ENCODE peak calls at places on chromosomes 16 and 17, in seven cellular contexts. One of them, this sample, is unnamed.
A peak's percentile ranks its signal among the peaks of the same experiment; 100 is the strongest.

GRCh38 chr16:67594256-67594915 is 32.1 kb downstream of the CTCF start:
- DNase-seq in nephron progenitor cell: no peak
- DNase-seq in astrocyte of the spinal cord: no peak
- DNase-seq in fibroblast of lung: no peak
- DNase-seq in pancreas: no peak
- DNase-seq in progenitor cell of endocrine pancreas: no peak
- DNase-seq in GM06990: no peak
- DNase-seq in this sample: no peak

GRCh38 chr16:71846443-71846842 is 667 bp downstream of the ATXN1L start:
- DNase-seq in nephron progenitor cell: peak; percentile 16
- DNase-seq in astrocyte of the spinal cord: peak; percentile 2
- DNase-seq in fibroblast of lung: peak; percentile 11
- DNase-seq in pancreas: no peak
- DNase-seq in progenitor cell of endocrine pancreas: no peak
- DNase-seq in GM06990: no peak
- DNase-seq in this sample: no peak

GRCh38 chr16:1413684-1414531 is 596 bp downstream of the UNKL start:
- DNase-seq in nephron progenitor cell: peak; percentile 75
- DNase-seq in astrocyte of the spinal cord: peak; percentile 38
- DNase-seq in fibroblast of lung: peak; percentile 38
- DNase-seq in pancreas: peak; percentile 70
- DNase-seq in progenitor cell of endocrine pancreas: peak; percentile 56
- DNase-seq in GM06990: peak; percentile 82
- DNase-seq in this sample: no peak

GRCh38 chr17:78357687-78358537 is 2.0 kb downstream of the SOCS3 start:
- DNase-seq in nephron progenitor cell: no peak
- DNase-seq in astrocyte of the spinal cord: peak; percentile 30
- DNase-seq in fibroblast of lung: no peak
- DNase-seq in pancreas: no peak
- DNase-seq in progenitor cell of endocrine pancreas: no peak
- DNase-seq in GM06990: no peak
- DNase-seq in this sample: no peak

GRCh38 chr17:73882590-73882989 is 238.3 kb upstream of the SDK2 start:
- DNase-seq in nephron progenitor cell: no peak
- DNase-seq in astrocyte of the spinal cord: no peak
- DNase-seq in fibroblast of lung: no peak
- DNase-seq in pancreas: no peak
- DNase-seq in progenitor cell of endocrine pancreas: no peak
- DNase-seq in GM06990: no peak
- DNase-seq in this sample: no peak

GRCh38 chr17:38324141-38324540 is 19.6 kb downstream of the GPR179 start:
- DNase-seq in nephron progenitor cell: no peak
- DNase-seq in astrocyte of the spinal cord: no peak
- DNase-seq in fibroblast of lung: no peak
- DNase-seq in pancreas: no peak
- DNase-seq in progenitor cell of endocrine pancreas: no peak
- DNase-seq in GM06990: no peak
- DNase-seq in this sample: no peak

GRCh38 chr17:41486316-41486715 is 3.4 kb downstream of the KRT36 start:
- DNase-seq in nephron progenitor cell: no peak
- DNase-seq in astrocyte of the spinal cord: no peak
- DNase-seq in fibroblast of lung: no peak
- DNase-seq in pancreas: no peak
- DNase-seq in progenitor cell of endocrine pancreas: no peak
- DNase-seq in GM06990: no peak
- DNase-seq in this sample: no peak

GRCh38 chr17:50218071-50218759 is 16.8 kb upstream of the COL1A1 start:
- DNase-seq in nephron progenitor cell: no peak
- DNase-seq in astrocyte of the spinal cord: peak; percentile 68
- DNase-seq in fibroblast of lung: no peak
- DNase-seq in pancreas: no peak
- DNase-seq in progenitor cell of endocrine pancreas: no peak
- DNase-seq in GM06990: no peak
- DNase-seq in this sample: no peak

GRCh38 chr17:72365857-72366415 is 245.1 kb downstream of the SOX9 start:
- DNase-seq in nephron progenitor cell: no peak
- DNase-seq in astrocyte of the spinal cord: peak; percentile 70
- DNase-seq in fibroblast of lung: peak; percentile 86
- DNase-seq in pancreas: no peak
- DNase-seq in progenitor cell of endocrine pancreas: no peak
- DNase-seq in GM06990: no peak
- DNase-seq in this sample: no peak

GRCh38 chr16:66493490-66494401 is 56.2 kb downstream of the TK2 start:
- DNase-seq in nephron progenitor cell: no peak
- DNase-seq in astrocyte of the spinal cord: no peak
- DNase-seq in fibroblast of lung: no peak
- DNase-seq in pancreas: no peak
- DNase-seq in progenitor cell of endocrine pancreas: no peak
- DNase-seq in GM06990: no peak
- DNase-seq in this sample: no peak

GRCh38 chr17:16328997-16329396 is 24.3 kb downstream of the CENPV start:
- DNase-seq in nephron progenitor cell: no peak
- DNase-seq in astrocyte of the spinal cord: peak; percentile 33
- DNase-seq in fibroblast of lung: no peak
- DNase-seq in pancreas: no peak
- DNase-seq in progenitor cell of endocrine pancreas: no peak
- DNase-seq in GM06990: no peak
- DNase-seq in this sample: no peak

GRCh38 chr17:64992325-64992802 is 64.2 kb downstream of the GNA13 start:
- DNase-seq in nephron progenitor cell: peak; percentile 13
- DNase-seq in astrocyte of the spinal cord: peak; percentile 33
- DNase-seq in fibroblast of lung: peak; percentile 71
- DNase-seq in pancreas: no peak
- DNase-seq in progenitor cell of endocrine pancreas: no peak
- DNase-seq in GM06990: no peak
- DNase-seq in this sample: no peak

GRCh38 chr17:65130829-65131228 is 6.3 kb upstream of the RGS9 start:
- DNase-seq in nephron progenitor cell: no peak
- DNase-seq in astrocyte of the spinal cord: no peak
- DNase-seq in fibroblast of lung: no peak
- DNase-seq in pancreas: no peak
- DNase-seq in progenitor cell of endocrine pancreas: no peak
- DNase-seq in GM06990: no peak
- DNase-seq in this sample: no peak

GRCh38 chr16:23552171-23552570 is 5.0 kb downstream of the EARS2 start:
- DNase-seq in nephron progenitor cell: no peak
- DNase-seq in astrocyte of the spinal cord: no peak
- DNase-seq in fibroblast of lung: no peak
- DNase-seq in pancreas: no peak
- DNase-seq in progenitor cell of endocrine pancreas: no peak
- DNase-seq in GM06990: no peak
- DNase-seq in this sample: no peak

GRCh38 chr16:84820305-84820684 is 510 bp downstream of the CRISPLD2 start:
- DNase-seq in nephron progenitor cell: no peak
- DNase-seq in astrocyte of the spinal cord: no peak
- DNase-seq in fibroblast of lung: no peak
- DNase-seq in pancreas: no peak
- DNase-seq in progenitor cell of endocrine pancreas: no peak
- DNase-seq in GM06990: no peak
- DNase-seq in this sample: no peak

GRCh38 chr17:82930043-82930923 is 90.5 kb upstream of the ZNF750 start:
- DNase-seq in nephron progenitor cell: no peak
- DNase-seq in astrocyte of the spinal cord: no peak
- DNase-seq in fibroblast of lung: no peak
- DNase-seq in pancreas: no peak
- DNase-seq in progenitor cell of endocrine pancreas: no peak
- DNase-seq in GM06990: no peak
- DNase-seq in this sample: no peak

GRCh38 chr17:35286120-35286781 is 43.4 kb downstream of the SLFN5 start:
- DNase-seq in nephron progenitor cell: no peak
- DNase-seq in astrocyte of the spinal cord: no peak
- DNase-seq in fibroblast of lung: no peak
- DNase-seq in pancreas: no peak
- DNase-seq in progenitor cell of endocrine pancreas: no peak
- DNase-seq in GM06990: peak; percentile 11
- DNase-seq in this sample: no peak

GRCh38 chr17:16282522-16282921 is 65.5 kb downstream of the PIGL start:
- DNase-seq in nephron progenitor cell: no peak
- DNase-seq in astrocyte of the spinal cord: peak; percentile 88
- DNase-seq in fibroblast of lung: peak; percentile 97
- DNase-seq in pancreas: no peak
- DNase-seq in progenitor cell of endocrine pancreas: no peak
- DNase-seq in GM06990: no peak
- DNase-seq in this sample: no peak

GRCh38 chr16:63188076-63188771 is 1152.0 kb upstream of the CDH8 start:
- DNase-seq in nephron progenitor cell: no peak
- DNase-seq in astrocyte of the spinal cord: no peak
- DNase-seq in fibroblast of lung: no peak
- DNase-seq in pancreas: no peak
- DNase-seq in progenitor cell of endocrine pancreas: no peak
- DNase-seq in GM06990: no peak
- DNase-seq in this sample: no peak

GRCh38 chr17:66369830-66370229 is 67.4 kb downstream of the PRKCA start:
- DNase-seq in nephron progenitor cell: no peak
- DNase-seq in astrocyte of the spinal cord: no peak
- DNase-seq in fibroblast of lung: no peak
- DNase-seq in pancreas: no peak
- DNase-seq in progenitor cell of endocrine pancreas: no peak
- DNase-seq in GM06990: no peak
- DNase-seq in this sample: no peak

GRCh38 chr17:59361916-59362810 is 30.7 kb downstream of the YPEL2 start:
- DNase-seq in nephron progenitor cell: no peak
- DNase-seq in astrocyte of the spinal cord: peak; percentile 96
- DNase-seq in fibroblast of lung: peak; percentile 98
- DNase-seq in pancreas: no peak
- DNase-seq in progenitor cell of endocrine pancreas: no peak
- DNase-seq in GM06990: peak; percentile 38
- DNase-seq in this sample: peak; percentile 82

GRCh38 chr16:48284772-48285409 is 37.6 kb upstream of the ABCC11 start:
- DNase-seq in nephron progenitor cell: no peak
- DNase-seq in astrocyte of the spinal cord: no peak
- DNase-seq in fibroblast of lung: peak; percentile 19
- DNase-seq in pancreas: no peak
- DNase-seq in progenitor cell of endocrine pancreas: no peak
- DNase-seq in GM06990: no peak
- DNase-seq in this sample: no peak

GRCh38 chr16:66107661-66108060 is 258.8 kb upstream of the CDH5 start:
- DNase-seq in nephron progenitor cell: no peak
- DNase-seq in astrocyte of the spinal cord: peak; percentile 61
- DNase-seq in fibroblast of lung: peak; percentile 96
- DNase-seq in pancreas: no peak
- DNase-seq in progenitor cell of endocrine pancreas: no peak
- DNase-seq in GM06990: no peak
- DNase-seq in this sample: no peak

GRCh38 chr16:77459534-77460412 is 24.9 kb upstream of the ADAMTS18 start:
- DNase-seq in nephron progenitor cell: no peak
- DNase-seq in astrocyte of the spinal cord: peak; percentile 41
- DNase-seq in fibroblast of lung: no peak
- DNase-seq in pancreas: no peak
- DNase-seq in progenitor cell of endocrine pancreas: no peak
- DNase-seq in GM06990: no peak
- DNase-seq in this sample: no peak

DNA sequence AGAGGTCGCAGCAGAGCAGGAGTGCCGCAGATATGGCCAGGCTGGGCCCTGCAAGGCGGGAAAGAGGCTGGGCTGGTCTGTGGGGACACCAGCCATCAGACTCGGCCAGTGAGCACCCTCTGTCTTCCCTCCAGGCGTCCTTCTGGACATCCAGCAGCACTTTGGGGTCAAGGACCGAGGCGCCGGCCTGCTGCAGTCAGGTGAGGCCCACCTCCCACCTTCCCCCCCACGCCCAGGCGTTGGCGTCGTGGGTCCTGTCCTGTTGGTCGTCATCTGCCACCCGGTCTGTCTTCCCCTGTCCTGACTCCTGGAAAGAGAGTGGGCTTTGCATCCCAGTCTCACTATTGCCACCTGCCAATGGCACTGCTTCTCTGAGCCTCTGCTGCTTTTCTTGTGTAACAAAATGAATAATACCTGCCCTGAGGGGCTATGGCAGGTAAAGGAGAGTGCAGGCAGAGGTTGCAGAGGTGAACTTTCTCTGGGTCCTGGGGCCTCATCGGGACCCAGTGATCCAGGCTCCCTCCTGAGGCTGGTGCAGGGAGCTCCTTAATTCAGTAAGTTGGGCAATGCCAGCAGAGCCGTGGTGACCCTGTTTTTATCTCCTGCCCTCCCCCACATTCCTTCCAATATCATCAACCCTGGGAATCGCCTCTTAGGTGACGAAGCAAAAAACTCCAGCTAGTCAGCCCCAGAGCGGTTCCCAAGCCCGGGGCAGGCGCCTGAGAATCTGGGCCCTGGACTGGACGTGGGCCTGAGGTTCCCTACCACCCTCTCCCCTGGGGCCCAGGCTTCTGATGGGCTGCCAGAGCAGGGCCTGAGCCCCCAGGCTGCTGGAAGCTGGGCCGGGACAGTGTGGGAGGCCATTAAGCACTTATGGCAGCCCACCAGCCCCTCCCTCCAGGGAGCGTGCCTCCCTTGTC is 14.7 kb downstream of the SPNS2 start:
- DNase-seq in nephron progenitor cell: no peak
- DNase-seq in astrocyte of the spinal cord: no peak
- DNase-seq in fibroblast of lung: no peak
- DNase-seq in pancreas: peak; percentile 52
- DNase-seq in progenitor cell of endocrine pancreas: no peak
- DNase-seq in GM06990: no peak
- DNase-seq in this sample: no peak
- TF ChIP-seq CTCF in nephron progenitor cell: no peak
- TF ChIP-seq CTCF in astrocyte of the spinal cord: no peak
- TF ChIP-seq CTCF in fibroblast of lung: no peak
- TF ChIP-seq CTCF in pancreas: no peak
- TF ChIP-seq CTCF in progenitor cell of endocrine pancreas: no peak
- TF ChIP-seq CTCF in GM06990: no peak
- TF ChIP-seq CTCF in this sample: no peak

GRCh38 chr16:3665508-3665907 is 11.0 kb downstream of the DNASE1 start:
- DNase-seq in nephron progenitor cell: no peak
- DNase-seq in astrocyte of the spinal cord: no peak
- DNase-seq in fibroblast of lung: no peak
- DNase-seq in pancreas: peak; percentile 9
- DNase-seq in progenitor cell of endocrine pancreas: no peak
- DNase-seq in GM06990: no peak
- DNase-seq in this sample: no peak
- TF ChIP-seq CTCF in nephron progenitor cell: no peak
- TF ChIP-seq CTCF in astrocyte of the spinal cord: no peak
- TF ChIP-seq CTCF in fibroblast of lung: no peak
- TF ChIP-seq CTCF in pancreas: no peak
- TF ChIP-seq CTCF in progenitor cell of endocrine pancreas: no peak
- TF ChIP-seq CTCF in GM06990: peak; percentile 10
- TF ChIP-seq CTCF in this sample: no peak

GRCh38 chr16:52553322-52553721 is 6.4 kb upstream of the TOX3 start:
- DNase-seq in nephron progenitor cell: no peak
- DNase-seq in astrocyte of the spinal cord: no peak
- DNase-seq in fibroblast of lung: no peak
- DNase-seq in pancreas: no peak
- DNase-seq in progenitor cell of endocrine pancreas: no peak
- DNase-seq in GM06990: no peak
- DNase-seq in this sample: no peak
- TF ChIP-seq CTCF in nephron progenitor cell: no peak
- TF ChIP-seq CTCF in astrocyte of the spinal cord: no peak
- TF ChIP-seq CTCF in fibroblast of lung: no peak
- TF ChIP-seq CTCF in pancreas: no peak
- TF ChIP-seq CTCF in progenitor cell of endocrine pancreas: peak; percentile 55
- TF ChIP-seq CTCF in GM06990: peak; percentile 3
- TF ChIP-seq CTCF in this sample: no peak

GRCh38 chr16:51103590-51103989 is 47.5 kb downstream of the SALL1 start:
- DNase-seq in nephron progenitor cell: no peak
- DNase-seq in astrocyte of the spinal cord: no peak
- DNase-seq in fibroblast of lung: no peak
- DNase-seq in pancreas: no peak
- DNase-seq in progenitor cell of endocrine pancreas: no peak
- DNase-seq in GM06990: no peak
- DNase-seq in this sample: no peak
- TF ChIP-seq CTCF in nephron progenitor cell: no peak
- TF ChIP-seq CTCF in astrocyte of the spinal cord: no peak
- TF ChIP-seq CTCF in fibroblast of lung: no peak
- TF ChIP-seq CTCF in pancreas: no peak
- TF ChIP-seq CTCF in progenitor cell of endocrine pancreas: no peak
- TF ChIP-seq CTCF in GM06990: no peak
- TF ChIP-seq CTCF in this sample: no peak